ENCODE peak calls at places on chromosomes 7 and 10, in four cellular contexts. One of them, this sample, is unnamed.

GRCh38 chr10:118842826-118843624 is 88.3 kb upstream of the CACUL1 start:
- DNase-seq in heart left ventricle: no peak
- DNase-seq in HCT116: no peak
- DNase-seq in esophagus squamous epithelium: no peak
- DNase-seq in this sample: no peak

GRCh38 chr7:115477193-115477651 is 553.3 kb downstream of the TFEC start:
- DNase-seq in heart left ventricle: peak; percentile 22
- DNase-seq in HCT116: no peak
- DNase-seq in esophagus squamous epithelium: no peak
- DNase-seq in this sample: no peak

GRCh38 chr10:91587710-91588638 is 44.9 kb downstream of the PPP1R3C start:
- DNase-seq in heart left ventricle: no peak
- DNase-seq in HCT116: no peak
- DNase-seq in esophagus squamous epithelium: no peak
- DNase-seq in this sample: peak; percentile 57

GRCh38 chr10:97882142-97883091 is 32.8 kb downstream of the GOLGA7B start:
- DNase-seq in heart left ventricle: no peak
- DNase-seq in HCT116: peak; percentile 90
- DNase-seq in esophagus squamous epithelium: no peak
- DNase-seq in this sample: no peak

GRCh38 chr7:125636320-125636962 is 706.8 kb upstream of the POT1 start:
- DNase-seq in heart left ventricle: no peak
- DNase-seq in HCT116: no peak
- DNase-seq in esophagus squamous epithelium: no peak
- DNase-seq in this sample: no peak

GRCh38 chr7:2757361-2757903 is 69.4 kb downstream of the AMZ1 start:
- DNase-seq in heart left ventricle: peak; percentile 59
- DNase-seq in HCT116: peak; percentile 12
- DNase-seq in esophagus squamous epithelium: no peak
- DNase-seq in this sample: peak; percentile 88

GRCh38 chr7:142459557-142459963 is 201.7 kb upstream of the PRSS58 start:
- DNase-seq in heart left ventricle: no peak
- DNase-seq in HCT116: peak; percentile 41
- DNase-seq in esophagus squamous epithelium: no peak
- DNase-seq in this sample: no peak

GRCh38 chr10:96097865-96098264 is 32.2 kb upstream of the ZNF518A start:
- DNase-seq in heart left ventricle: no peak
- DNase-seq in HCT116: no peak
- DNase-seq in esophagus squamous epithelium: no peak
- DNase-seq in this sample: no peak

GRCh38 chr7:5523052-5523711 is 99.5 kb upstream of the TNRC18 start:
- DNase-seq in heart left ventricle: peak; percentile 36
- DNase-seq in HCT116: no peak
- DNase-seq in esophagus squamous epithelium: no peak
- DNase-seq in this sample: no peak

GRCh38 chr10:68096913-68097509 is 12.3 kb upstream of the MYPN start:
- DNase-seq in heart left ventricle: peak; percentile 72
- DNase-seq in HCT116: peak; percentile 80
- DNase-seq in esophagus squamous epithelium: no peak
- DNase-seq in this sample: peak; percentile 68

GRCh38 chr7:22348379-22348778 is 8.6 kb downstream of the RAPGEF5 start:
- DNase-seq in heart left ventricle: no peak
- DNase-seq in HCT116: no peak
- DNase-seq in esophagus squamous epithelium: no peak
- DNase-seq in this sample: no peak

GRCh38 chr10:48603421-48604038 is 1.3 kb downstream of the ARHGAP22 start:
- DNase-seq in heart left ventricle: no peak
- DNase-seq in HCT116: no peak
- DNase-seq in esophagus squamous epithelium: no peak
- DNase-seq in this sample: peak; percentile 56

GRCh38 chr7:3867847-3868246 is 566.8 kb downstream of the SDK1 start:
- DNase-seq in heart left ventricle: no peak
- DNase-seq in HCT116: no peak
- DNase-seq in esophagus squamous epithelium: no peak
- DNase-seq in this sample: no peak

GRCh38 chr10:104299031-104299904 is 30.3 kb downstream of the GSTO2 start:
- DNase-seq in heart left ventricle: peak; percentile 49
- DNase-seq in HCT116: no peak
- DNase-seq in esophagus squamous epithelium: no peak
- DNase-seq in this sample: no peak

GRCh38 chr7:119783799-119784198 is 489.2 kb upstream of the KCND2 start:
- DNase-seq in heart left ventricle: peak; percentile 39
- DNase-seq in HCT116: no peak
- DNase-seq in esophagus squamous epithelium: no peak
- DNase-seq in this sample: no peak

GRCh38 chr10:43235070-43235900 is 31.6 kb downstream of the RASGEF1A start:
- DNase-seq in heart left ventricle: peak; percentile 14
- DNase-seq in HCT116: no peak
- DNase-seq in esophagus squamous epithelium: no peak
- DNase-seq in this sample: no peak

GRCh38 chr10:51961401-51961800 is 262.0 kb upstream of the CSTF2T start:
- DNase-seq in heart left ventricle: no peak
- DNase-seq in HCT116: no peak
- DNase-seq in esophagus squamous epithelium: no peak
- DNase-seq in this sample: no peak

GRCh38 chr7:138796038-138796580 is 1.7 kb upstream of the TMEM213 start:
- DNase-seq in heart left ventricle: no peak
- DNase-seq in HCT116: no peak
- DNase-seq in esophagus squamous epithelium: no peak
- DNase-seq in this sample: no peak

GRCh38 chr7:25949672-25950487 is 202.1 kb upstream of the NFE2L3 start:
- DNase-seq in heart left ventricle: no peak
- DNase-seq in HCT116: no peak
- DNase-seq in esophagus squamous epithelium: no peak
- DNase-seq in this sample: peak; percentile 86

GRCh38 chr10:95337761-95338160 is 47.0 kb upstream of the PDLIM1 start:
- DNase-seq in heart left ventricle: no peak
- DNase-seq in HCT116: no peak
- DNase-seq in esophagus squamous epithelium: no peak
- DNase-seq in this sample: no peak

GRCh38 chr10:454860-455259 is 234.6 kb downstream of the DIP2C start:
- DNase-seq in heart left ventricle: peak; percentile 74
- DNase-seq in HCT116: peak; percentile 68
- DNase-seq in esophagus squamous epithelium: no peak
- DNase-seq in this sample: peak; percentile 50

GRCh38 chr7:157282141-157282801 is 54.5 kb upstream of the DNAJB6 start:
- DNase-seq in heart left ventricle: no peak
- DNase-seq in HCT116: no peak
- DNase-seq in esophagus squamous epithelium: no peak
- DNase-seq in this sample: no peak

GRCh38 chr10:17981201-17981600 is 29.5 kb downstream of the SLC39A12 start:
- DNase-seq in heart left ventricle: no peak
- DNase-seq in HCT116: no peak
- DNase-seq in esophagus squamous epithelium: no peak
- DNase-seq in this sample: no peak

GRCh38 chr10:89550509-89550908 is 15.1 kb upstream of the SLC16A12 start:
- DNase-seq in heart left ventricle: peak; percentile 75
- DNase-seq in HCT116: no peak
- DNase-seq in esophagus squamous epithelium: no peak
- DNase-seq in this sample: no peak

GRCh38 chr10:77158666-77159065 is 478.9 kb downstream of the KCNMA1 start:
- DNase-seq in heart left ventricle: no peak
- DNase-seq in HCT116: no peak
- DNase-seq in esophagus squamous epithelium: no peak
- DNase-seq in this sample: no peak

GRCh38 chr10:24778298-24778697 is 54.6 kb upstream of the ARHGAP21 start:
- DNase-seq in heart left ventricle: no peak
- DNase-seq in HCT116: no peak
- DNase-seq in esophagus squamous epithelium: no peak
- DNase-seq in this sample: no peak

GRCh38 chr10:123241391-123242141 is 87.4 kb downstream of the BUB3 start:
- DNase-seq in heart left ventricle: no peak
- DNase-seq in HCT116: no peak
- DNase-seq in esophagus squamous epithelium: no peak
- DNase-seq in this sample: no peak

DNA sequence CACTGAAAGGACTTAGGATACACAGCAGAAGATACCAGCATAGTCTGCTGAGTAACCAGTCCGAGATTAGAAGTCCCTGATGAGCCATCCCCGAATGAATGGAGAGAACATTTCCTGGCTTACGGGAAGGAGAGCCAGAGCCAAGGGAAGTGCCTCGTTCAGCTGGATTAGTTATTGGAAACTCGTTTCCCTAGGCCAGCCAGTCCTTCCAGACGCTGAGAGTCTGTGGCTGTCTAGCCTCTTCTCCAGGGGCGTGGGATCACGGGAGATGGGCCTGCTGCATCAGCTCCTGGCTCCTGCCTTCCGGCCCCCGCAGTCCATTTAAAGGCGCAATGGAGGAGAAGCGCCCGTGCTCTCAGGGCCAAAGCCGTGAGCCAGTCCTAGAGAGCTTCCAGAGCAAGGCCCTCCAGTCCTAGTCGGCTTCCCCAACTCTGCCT is 712.8 kb downstream of the PARD3 start:
- DNase-seq in heart left ventricle: peak; percentile 89
- DNase-seq in HCT116: no peak
- DNase-seq in esophagus squamous epithelium: no peak
- DNase-seq in this sample: peak; percentile 64
- TF ChIP-seq POLR2A in heart left ventricle: no peak
- TF ChIP-seq POLR2A in HCT116: no peak
- TF ChIP-seq POLR2A in esophagus squamous epithelium: no peak
- TF ChIP-seq POLR2A in this sample: no peak

DNA sequence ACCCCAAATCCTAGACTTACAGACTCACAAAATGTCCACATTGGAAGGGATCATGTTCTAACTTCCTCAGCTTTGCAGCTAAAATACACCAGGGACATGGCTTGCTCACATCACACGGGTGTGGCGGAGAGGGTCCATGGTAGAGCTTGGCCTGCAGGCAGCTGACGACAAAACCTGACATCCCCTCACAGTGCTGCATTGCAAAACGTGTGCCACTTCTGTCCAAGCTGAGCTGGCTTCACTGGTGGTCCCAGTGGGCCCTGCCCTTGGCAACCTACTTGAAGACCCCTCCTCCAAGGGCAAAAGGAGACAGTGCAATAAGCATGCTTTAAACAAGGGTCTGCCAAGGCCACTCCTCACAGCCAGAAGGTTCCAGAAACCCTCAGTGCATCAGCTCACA is 21.9 kb downstream of the ANXA11 start:
- DNase-seq in heart left ventricle: no peak
- DNase-seq in HCT116: no peak
- DNase-seq in esophagus squamous epithelium: no peak
- DNase-seq in this sample: no peak
- H3K4me3 ChIP-seq in heart left ventricle: no peak overlapping the region
- H3K4me3 ChIP-seq in HCT116: no peak overlapping the region
- H3K4me3 ChIP-seq in esophagus squamous epithelium: no peak overlapping the region
- H3K4me3 ChIP-seq in this sample: no peak overlapping the region

GRCh38 chr7:101705327-101705726 is 76.2 kb upstream of the MYL10 start:
- DNase-seq in heart left ventricle: no peak
- DNase-seq in HCT116: no peak
- DNase-seq in esophagus squamous epithelium: no peak
- DNase-seq in this sample: no peak

GRCh38 chr7:101701153-101701794 is 72.2 kb upstream of the MYL10 start:
- DNase-seq in heart left ventricle: no peak
- DNase-seq in HCT116: no peak
- DNase-seq in esophagus squamous epithelium: no peak
- DNase-seq in this sample: no peak

GRCh38 chr7:101699884-101700283 is 70.8 kb upstream of the MYL10 start:
- DNase-seq in heart left ventricle: no peak
- DNase-seq in HCT116: no peak
- DNase-seq in esophagus squamous epithelium: no peak
- DNase-seq in this sample: no peak

GRCh38 chr7:101700424-101700823 is 71.3 kb upstream of the MYL10 start:
- DNase-seq in heart left ventricle: no peak
- DNase-seq in HCT116: no peak
- DNase-seq in esophagus squamous epithelium: no peak
- DNase-seq in this sample: no peak

GRCh38 chr7:101702362-101702850 is 73.3 kb upstream of the MYL10 start:
- DNase-seq in heart left ventricle: no peak
- DNase-seq in HCT116: peak; percentile 23
- DNase-seq in esophagus squamous epithelium: no peak
- DNase-seq in this sample: no peak
- TF ChIP-seq CTCF in heart left ventricle: no peak
- TF ChIP-seq CTCF in HCT116: no peak
- TF ChIP-seq CTCF in esophagus squamous epithelium: no peak
- TF ChIP-seq CTCF in this sample: no peak

GRCh38 chr7:44799939-44800338 is 3.5 kb downstream of the PPIA start:
- DNase-seq in heart left ventricle: no peak
- DNase-seq in HCT116: no peak
- DNase-seq in esophagus squamous epithelium: no peak
- DNase-seq in this sample: no peak
- TF ChIP-seq POLR2A in heart left ventricle: no peak
- TF ChIP-seq POLR2A in HCT116: no peak
- TF ChIP-seq POLR2A in esophagus squamous epithelium: no peak
- TF ChIP-seq POLR2A in this sample: no peak

GRCh38 chr7:69605070-69605469 is 6.8 kb downstream of the AUTS2 start:
- DNase-seq in heart left ventricle: no peak
- DNase-seq in HCT116: no peak
- DNase-seq in esophagus squamous epithelium: no peak
- DNase-seq in this sample: no peak

GRCh38 chr7:69608049-69608448 is 9.8 kb downstream of the AUTS2 start:
- DNase-seq in heart left ventricle: no peak
- DNase-seq in HCT116: no peak
- DNase-seq in esophagus squamous epithelium: no peak
- DNase-seq in this sample: no peak

GRCh38 chr7:69609901-69610674 is 11.8 kb downstream of the AUTS2 start:
- DNase-seq in heart left ventricle: no peak
- DNase-seq in HCT116: no peak
- DNase-seq in esophagus squamous epithelium: no peak
- DNase-seq in this sample: no peak

GRCh38 chr7:69610675-69611037 is 12.4 kb downstream of the AUTS2 start:
- DNase-seq in heart left ventricle: no peak
- DNase-seq in HCT116: no peak
- DNase-seq in esophagus squamous epithelium: no peak
- DNase-seq in this sample: no peak

GRCh38 chr7:69608878-69609277 is 10.6 kb downstream of the AUTS2 start:
- DNase-seq in heart left ventricle: no peak
- DNase-seq in HCT116: no peak
- DNase-seq in esophagus squamous epithelium: no peak
- DNase-seq in this sample: no peak
- H3K4me3 ChIP-seq in heart left ventricle: no peak overlapping the region
- H3K4me3 ChIP-seq in HCT116: no peak overlapping the region
- H3K4me3 ChIP-seq in esophagus squamous epithelium: no peak overlapping the region
- H3K4me3 ChIP-seq in this sample: no peak overlapping the region

GRCh38 chr7:143503261-143503660 is 25.6 kb downstream of the TAS2R41 start:
- DNase-seq in heart left ventricle: no peak
- DNase-seq in HCT116: no peak
- DNase-seq in esophagus squamous epithelium: no peak
- DNase-seq in this sample: no peak

GRCh38 chr7:143505845-143506244 is 28.2 kb downstream of the TAS2R41 start:
- DNase-seq in heart left ventricle: no peak
- DNase-seq in HCT116: no peak
- DNase-seq in esophagus squamous epithelium: no peak
- DNase-seq in this sample: no peak

GRCh38 chr7:143507094-143507518 is 29.4 kb downstream of the TAS2R41 start:
- DNase-seq in heart left ventricle: no peak
- DNase-seq in HCT116: no peak
- DNase-seq in esophagus squamous epithelium: no peak
- DNase-seq in this sample: no peak

GRCh38 chr7:143504215-143504936 is 26.7 kb downstream of the TAS2R41 start:
- DNase-seq in heart left ventricle: no peak
- DNase-seq in HCT116: no peak
- DNase-seq in esophagus squamous epithelium: no peak
- DNase-seq in this sample: no peak

GRCh38 chr7:143504937-143505297 is 27.2 kb downstream of the TAS2R41 start:
- DNase-seq in heart left ventricle: no peak
- DNase-seq in HCT116: no peak
- DNase-seq in esophagus squamous epithelium: no peak
- DNase-seq in this sample: no peak
- TF ChIP-seq CTCF in heart left ventricle: no peak
- TF ChIP-seq CTCF in HCT116: peak; percentile 11
- TF ChIP-seq CTCF in esophagus squamous epithelium: no peak
- TF ChIP-seq CTCF in this sample: no peak